ENCODE peak calls at places on chromosomes 3 and 15, in six cellular contexts. W is WERI-Rb-1, X is WTC11, U is Calu3, Y is cardiac fibroblast, D is adrenal gland. T is an unnamed sample.

GRCh38 chr15:25600751-25601150 is 161.9 kb upstream of the UBE3A start:
- DNase-seq in W (no peak), Y (no peak), U (no peak), D (no peak), X (no peak), T (no peak)

GRCh38 chr3:112273536-112273935 is 20.5 kb downstream of the SLC9C1 start:
- DNase-seq in Y (peak; percentile 56), W (no peak), D (no peak), X (no peak), U (no peak), T (no peak)

GRCh38 chr15:85406916-85407315 is 26.5 kb downstream of the AKAP13 start:
- DNase-seq in D (no peak), U (no peak), X (no peak), Y (peak; percentile 33), W (no peak), T (no peak)

GRCh38 chr3:10774129-10774670 is 41.8 kb upstream of the SLC6A11 start:
- DNase-seq in D (no peak), X (no peak), Y (no peak), W (no peak), U (no peak), T (no peak)

GRCh38 chr3:50194903-50195500 is 3.6 kb downstream of the GNAT1 start:
- DNase-seq in D (no peak), U (no peak), W (peak; percentile 15), X (peak; percentile 72), Y (peak; percentile 11), T (no peak)

GRCh38 chr15:93001156-93001555 is 87.9 kb downstream of the RGMA start:
- DNase-seq in U (no peak), W (no peak), X (no peak), Y (no peak), D (no peak), T (no peak)

GRCh38 chr3:196932600-196932999 is 9.7 kb downstream of the NCBP2 start:
- DNase-seq in X (no peak), W (no peak), Y (no peak), U (no peak), D (no peak), T (no peak)

GRCh38 chr15:40928975-40929729 is at the start of gene DLL4:
- DNase-seq in W (peak; percentile 94), X (peak; percentile 84), Y (peak; percentile 36), U (peak; percentile 36), D (peak; percentile 51), T (peak; percentile 97)

GRCh38 chr3:171904829-171905228 is 61.7 kb downstream of the TMEM212 start:
- DNase-seq in D (no peak), U (no peak), Y (peak; percentile 1), X (no peak), W (no peak), T (no peak)

GRCh38 chr3:83248454-83248853 is 1487.0 kb upstream of the GBE1 start:
- DNase-seq in X (no peak), D (no peak), U (no peak), Y (no peak), W (no peak), T (no peak)

GRCh38 chr3:72633534-72633933 is 214.7 kb downstream of the SHQ1 start:
- DNase-seq in D (no peak), U (no peak), Y (no peak), X (no peak), W (no peak), T (no peak)

GRCh38 chr15:73153024-73153423 is 100.8 kb downstream of the NEO1 start:
- DNase-seq in U (no peak), D (no peak), W (no peak), X (no peak), Y (no peak), T (no peak)

GRCh38 chr3:163368168-163368567 is 1710.1 kb downstream of the SI start:
- DNase-seq in D (no peak), X (no peak), Y (peak; percentile 16), U (no peak), W (no peak), T (no peak)

GRCh38 chr3:157290761-157291160 is 130.8 kb upstream of the CCNL1 start:
- DNase-seq in U (no peak), X (no peak), D (no peak), W (no peak), Y (peak; percentile 93), T (no peak)

GRCh38 chr3:142946861-142947260 is 16.6 kb downstream of the PAQR9 start:
- DNase-seq in X (no peak), U (no peak), D (no peak), Y (no peak), W (no peak), T (no peak)

GRCh38 chr3:195147649-195148121 is 123.3 kb downstream of the XXYLT1 start:
- DNase-seq in Y (peak; percentile 66), W (no peak), D (no peak), U (no peak), X (no peak), T (no peak)

GRCh38 chr3:36647423-36647853 is 116.9 kb downstream of the DCLK3 start:
- DNase-seq in X (no peak), D (no peak), U (no peak), Y (peak; percentile 53), W (no peak), T (no peak)

DNA sequence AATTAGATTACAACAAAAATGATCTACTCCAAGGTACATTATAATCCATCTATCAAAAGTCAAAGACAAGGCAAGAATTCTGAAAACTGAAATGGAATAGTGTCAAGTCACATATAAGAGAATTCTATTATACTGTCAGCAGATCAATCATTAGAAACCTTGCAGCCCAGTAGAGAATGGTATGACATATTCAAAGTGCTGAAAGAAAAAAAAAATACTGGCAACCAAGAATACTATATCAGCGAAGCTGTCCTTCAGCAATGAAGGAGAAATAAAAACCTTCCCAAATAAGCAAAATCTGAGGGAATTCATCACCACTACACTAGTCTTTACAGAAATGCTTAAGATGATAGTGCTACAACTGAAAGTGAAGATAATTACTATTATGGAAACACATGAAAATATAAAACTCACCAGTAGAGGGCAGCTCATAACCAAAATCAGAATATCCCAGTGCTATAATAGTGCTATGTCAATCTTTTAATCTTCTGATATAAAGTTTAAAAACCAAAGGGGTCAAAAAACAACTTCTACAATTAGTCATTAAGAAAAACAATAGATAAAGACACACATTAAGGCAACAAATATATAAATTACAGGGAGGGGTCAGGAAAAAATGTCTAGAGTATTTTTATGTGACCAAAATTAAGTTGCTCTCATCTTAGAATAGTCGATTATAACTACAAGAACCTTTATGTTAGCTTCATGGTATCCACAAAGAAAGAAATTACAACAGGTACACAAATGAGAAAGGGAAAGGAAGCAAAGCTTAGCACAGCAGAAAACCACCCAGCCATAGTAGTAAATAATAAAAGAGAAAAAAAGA is 190.7 kb upstream of the CNTN6 start:
- DNase-seq in Y (peak; percentile 37), W (no peak), D (no peak), U (no peak), X (no peak), T (no peak)
- TF ChIP-seq CTCF in Y (peak; percentile 19), W (no peak), D (peak; percentile 23), U (peak; percentile 24), X (no peak), T (peak; percentile 69)

DNA sequence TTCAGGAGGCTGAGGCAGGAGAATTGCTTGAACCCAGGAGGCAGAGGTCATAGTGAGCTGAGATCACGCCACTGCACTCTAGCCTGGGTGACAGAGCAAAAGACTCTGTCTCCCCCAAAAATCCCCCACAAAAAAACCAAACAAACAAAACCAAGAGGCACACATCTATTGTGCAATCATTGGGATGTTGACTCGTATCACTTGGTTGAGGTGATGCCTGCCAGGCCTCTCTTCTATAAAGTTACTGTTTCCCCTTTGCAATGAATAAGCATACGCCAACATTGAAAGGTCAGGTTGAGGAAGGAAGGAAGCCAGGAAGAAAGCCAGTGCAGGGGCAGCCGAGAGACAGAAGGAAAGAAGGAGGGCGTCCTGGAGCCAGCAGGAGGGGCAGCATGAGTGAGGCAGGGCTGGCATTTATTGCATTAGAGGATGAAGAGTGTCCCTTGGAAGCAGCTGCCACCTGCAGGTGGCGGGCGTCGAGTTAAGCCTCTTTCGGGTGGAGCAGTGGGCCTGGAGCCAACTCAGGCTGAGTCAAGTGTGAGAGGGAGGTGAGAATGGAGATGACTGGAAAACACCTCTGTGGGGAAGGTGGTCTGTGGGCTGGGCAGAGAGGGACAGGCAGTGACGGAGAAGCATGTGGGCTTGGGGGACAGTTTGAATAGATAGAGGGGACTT is 8.3 kb upstream of the CSPG4 start:
- DNase-seq in U (peak; percentile 93), Y (peak; percentile 35), X (peak; percentile 54), W (peak; percentile 90), D (peak; percentile 53), T (no peak)
- TF ChIP-seq CTCF in U (peak; percentile 78), Y (no peak), X (no peak), W (peak; percentile 78), D (no peak), T (no peak)

GRCh38 chr3:151425640-151426336 is 35.1 kb downstream of the IGSF10 start:
- DNase-seq in X (no peak), D (no peak), Y (peak; percentile 22), W (no peak), U (no peak), T (no peak)

GRCh38 chr3:151419806-151420205 is 35.3 kb upstream of the P2RY12 start:
- DNase-seq in X (no peak), Y (no peak), U (no peak), D (no peak), W (no peak), T (no peak)

GRCh38 chr3:151423091-151423490 is 37.8 kb downstream of the IGSF10 start:
- DNase-seq in D (no peak), X (no peak), W (no peak), Y (no peak), U (no peak), T (no peak)

GRCh38 chr3:151426337-151426648 is 34.6 kb downstream of the IGSF10 start:
- DNase-seq in U (peak; percentile 12), D (no peak), W (no peak), Y (no peak), X (no peak), T (no peak)

DNA sequence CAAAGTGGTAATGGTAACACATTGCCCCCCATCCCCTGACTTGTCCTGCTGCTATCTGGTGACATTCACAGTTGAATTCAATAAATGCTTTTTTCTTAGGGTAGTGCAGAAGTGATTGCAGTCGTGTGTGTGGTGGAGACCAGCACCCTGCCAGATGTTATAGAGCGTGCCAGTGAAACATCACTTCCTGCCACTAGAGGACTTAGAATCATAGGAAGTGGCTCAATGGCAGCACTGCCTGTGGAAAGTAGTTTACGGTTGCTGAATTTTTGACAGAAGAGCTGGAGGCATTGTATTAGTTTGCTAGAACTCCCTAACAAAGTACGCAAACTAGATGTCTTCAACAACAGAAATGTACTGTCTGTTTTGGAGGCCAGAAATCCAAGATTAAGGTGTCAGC is 37.4 kb upstream of the P2RY12 start:
- DNase-seq in D (no peak), U (no peak), Y (no peak), W (no peak), X (no peak), T (no peak)
- TF ChIP-seq CTCF in D (no peak), U (no peak), Y (no peak), W (no peak), X (no peak), T (no peak)

GRCh38 chr3:25830373-25831305 is 40.7 kb downstream of the OXSM start:
- DNase-seq in X (no peak), W (no peak), Y (no peak), D (no peak), U (no peak), T (no peak)

GRCh38 chr3:25826510-25826909 is 36.6 kb downstream of the OXSM start:
- DNase-seq in X (no peak), W (no peak), D (no peak), U (no peak), Y (no peak), T (peak; percentile 8)

GRCh38 chr3:25834346-25834745 is 44.5 kb downstream of the OXSM start:
- DNase-seq in W (no peak), U (no peak), D (no peak), X (no peak), Y (no peak), T (no peak)

GRCh38 chr3:25836579-25836978 is 46.7 kb downstream of the OXSM start:
- DNase-seq in U (no peak), Y (no peak), X (no peak), W (no peak), D (no peak), T (no peak)

GRCh38 chr3:25831578-25831977 is 41.7 kb downstream of the OXSM start:
- DNase-seq in Y (peak; percentile 55), D (no peak), X (no peak), U (no peak), W (peak; percentile 33), T (peak; percentile 27)
- TF ChIP-seq CTCF in Y (peak; percentile 43), D (no peak), X (no peak), U (no peak), W (peak; percentile 43), T (peak; percentile 27)

T was measured in endothelial cell.